ENCODE peak calls at places on chromosomes 13 and 19, in seven cellular contexts. One of them, this sample, is unnamed.
A peak's percentile ranks its signal among the peaks of the same experiment; 100 is the strongest.

GRCh38 chr13:46553521-46553885 is 533 bp downstream of the LRCH1 start:
- ATAC-seq in CD8-positive, alpha-beta T cell: no peak
- ATAC-seq in pancreas: peak; percentile 9
- ATAC-seq in heart left ventricle: peak; percentile 35
- ATAC-seq in left lung: peak; percentile 8
- ATAC-seq in foreskin keratinocyte: no peak
- ATAC-seq in PC-3: peak; percentile 4
- ATAC-seq in this sample: no peak

GRCh38 chr19:17136026-17136425 is 60.4 kb downstream of the MYO9B start:
- ATAC-seq in foreskin keratinocyte: peak; percentile 12
- ATAC-seq in CD8-positive, alpha-beta T cell: no peak
- ATAC-seq in pancreas: no peak
- ATAC-seq in heart left ventricle: no peak
- ATAC-seq in PC-3: no peak
- ATAC-seq in left lung: no peak
- ATAC-seq in this sample: no peak

GRCh38 chr19:58440556-58440955 is 603 bp upstream of the ZNF132 start:
- ATAC-seq in left lung: peak; percentile 1
- ATAC-seq in PC-3: no peak
- ATAC-seq in heart left ventricle: peak; percentile 6
- ATAC-seq in foreskin keratinocyte: no peak
- ATAC-seq in CD8-positive, alpha-beta T cell: no peak
- ATAC-seq in pancreas: no peak
- ATAC-seq in this sample: peak; percentile 4

GRCh38 chr13:78197231-78197630 is 278.6 kb upstream of the EDNRB start:
- ATAC-seq in foreskin keratinocyte: no peak
- ATAC-seq in heart left ventricle: no peak
- ATAC-seq in left lung: no peak
- ATAC-seq in CD8-positive, alpha-beta T cell: no peak
- ATAC-seq in pancreas: no peak
- ATAC-seq in PC-3: no peak
- ATAC-seq in this sample: no peak

GRCh38 chr19:24059572-24060295 is 27.3 kb upstream of the ZNF254 start:
- ATAC-seq in PC-3: no peak
- ATAC-seq in heart left ventricle: no peak
- ATAC-seq in CD8-positive, alpha-beta T cell: no peak
- ATAC-seq in pancreas: no peak
- ATAC-seq in left lung: no peak
- ATAC-seq in foreskin keratinocyte: no peak
- ATAC-seq in this sample: no peak

GRCh38 chr13:89688908-89689307 is 1658.6 kb upstream of the MIR17HG start:
- ATAC-seq in heart left ventricle: peak; percentile 45
- ATAC-seq in left lung: peak; percentile 73
- ATAC-seq in foreskin keratinocyte: no peak
- ATAC-seq in pancreas: no peak
- ATAC-seq in PC-3: no peak
- ATAC-seq in CD8-positive, alpha-beta T cell: no peak
- ATAC-seq in this sample: no peak

GRCh38 chr19:44767295-44768180 is 10.2 kb upstream of the CBLC start:
- ATAC-seq in left lung: no peak
- ATAC-seq in heart left ventricle: no peak
- ATAC-seq in foreskin keratinocyte: no peak
- ATAC-seq in PC-3: no peak
- ATAC-seq in pancreas: no peak
- ATAC-seq in CD8-positive, alpha-beta T cell: no peak
- ATAC-seq in this sample: no peak

GRCh38 chr19:2536461-2536860 is 60.5 kb downstream of the GADD45B start:
- ATAC-seq in heart left ventricle: no peak
- ATAC-seq in PC-3: no peak
- ATAC-seq in foreskin keratinocyte: no peak
- ATAC-seq in CD8-positive, alpha-beta T cell: no peak
- ATAC-seq in left lung: no peak
- ATAC-seq in pancreas: no peak
- ATAC-seq in this sample: no peak

GRCh38 chr19:29259153-29259552 is 46.2 kb upstream of the UQCRFS1 start:
- ATAC-seq in PC-3: no peak
- ATAC-seq in heart left ventricle: no peak
- ATAC-seq in left lung: no peak
- ATAC-seq in CD8-positive, alpha-beta T cell: no peak
- ATAC-seq in foreskin keratinocyte: no peak
- ATAC-seq in pancreas: no peak
- ATAC-seq in this sample: no peak

GRCh38 chr13:20495087-20496023 is 30.3 kb downstream of the CRYL1 start:
- ATAC-seq in heart left ventricle: peak; percentile 78
- ATAC-seq in pancreas: peak; percentile 82
- ATAC-seq in PC-3: peak; percentile 72
- ATAC-seq in left lung: peak; percentile 97
- ATAC-seq in CD8-positive, alpha-beta T cell: peak; percentile 98
- ATAC-seq in foreskin keratinocyte: peak; percentile 59
- ATAC-seq in this sample: peak; percentile 68

GRCh38 chr13:25881946-25882574 is 169.8 kb downstream of the SHISA2 start:
- ATAC-seq in PC-3: no peak
- ATAC-seq in CD8-positive, alpha-beta T cell: no peak
- ATAC-seq in pancreas: peak; percentile 53
- ATAC-seq in heart left ventricle: no peak
- ATAC-seq in left lung: peak; percentile 70
- ATAC-seq in foreskin keratinocyte: no peak
- ATAC-seq in this sample: no peak

DNA sequence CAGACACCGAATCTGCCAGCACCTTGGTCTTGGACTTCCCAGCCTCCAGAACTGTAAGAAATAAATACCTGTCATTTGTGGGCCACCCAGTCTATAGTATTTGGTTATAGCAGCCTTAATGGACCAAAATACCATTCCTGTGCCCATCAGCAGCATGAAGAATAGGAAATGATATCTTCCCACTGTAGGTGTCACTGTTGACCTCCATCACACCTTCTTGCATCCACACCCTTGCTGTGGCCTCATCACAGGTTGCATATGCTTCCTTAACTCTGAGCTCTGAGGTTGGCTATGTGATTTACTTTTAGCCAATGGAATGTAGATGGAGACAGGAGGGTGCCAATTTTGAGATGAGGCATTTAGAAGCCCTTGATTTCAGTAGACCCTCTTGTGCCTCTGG is 242.0 kb upstream of the TSHZ3 start:
- ATAC-seq in foreskin keratinocyte: no peak
- ATAC-seq in CD8-positive, alpha-beta T cell: no peak
- ATAC-seq in left lung: no peak
- ATAC-seq in pancreas: no peak
- ATAC-seq in PC-3: no peak
- ATAC-seq in heart left ventricle: no peak
- ATAC-seq in this sample: no peak
- TF ChIP-seq CTCF in foreskin keratinocyte: no peak
- TF ChIP-seq CTCF in CD8-positive, alpha-beta T cell: no peak
- TF ChIP-seq CTCF in left lung: no peak
- TF ChIP-seq CTCF in pancreas: no peak
- TF ChIP-seq CTCF in PC-3: no peak
- TF ChIP-seq CTCF in heart left ventricle: no peak
- TF ChIP-seq CTCF in this sample: no peak

DNA sequence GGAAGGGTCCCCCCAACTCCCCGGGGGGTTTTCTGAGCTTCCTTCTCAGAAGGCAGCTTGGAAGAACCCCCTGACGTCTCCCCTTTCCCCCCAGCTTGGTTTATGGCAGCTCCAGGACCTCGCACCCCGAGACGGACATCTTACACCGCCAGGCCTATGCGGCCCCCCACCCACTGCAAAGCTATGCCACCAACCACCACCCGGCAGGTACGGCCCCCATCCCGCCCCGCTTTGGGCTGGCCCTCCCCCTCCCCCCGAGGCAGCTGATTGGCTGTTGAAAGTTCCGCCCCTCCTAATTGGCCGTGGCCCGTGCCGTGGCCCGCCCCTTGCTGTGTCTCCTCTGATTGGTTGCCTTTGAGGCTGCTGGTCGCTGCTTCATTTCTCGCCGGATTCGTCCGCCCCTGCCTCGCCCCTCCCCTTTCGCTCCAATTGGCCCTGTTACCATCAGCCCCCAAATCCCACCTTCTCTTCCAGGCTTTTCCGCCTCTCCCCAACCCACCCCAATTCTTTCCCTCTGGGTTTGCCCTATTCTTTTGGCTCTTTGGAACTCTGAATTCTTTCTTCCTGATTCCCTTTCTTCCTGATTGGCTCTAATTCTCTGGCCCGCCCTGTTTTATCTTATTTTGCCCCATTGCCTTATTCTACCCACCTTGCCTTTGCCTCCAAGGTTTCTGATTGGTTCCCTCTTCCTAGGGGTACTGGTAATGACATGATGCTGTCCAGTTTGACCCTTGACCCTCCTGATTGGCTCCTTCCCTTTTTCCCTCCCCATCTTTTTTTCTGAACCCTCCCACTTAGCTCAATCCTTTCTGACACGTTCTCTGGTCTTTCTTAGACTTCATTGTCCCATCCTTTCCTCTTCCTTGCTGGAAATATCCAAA is 2.5 kb downstream of the PRR12 start:
- ATAC-seq in heart left ventricle: peak; percentile 70
- ATAC-seq in CD8-positive, alpha-beta T cell: peak; percentile 50
- ATAC-seq in PC-3: peak; percentile 50
- ATAC-seq in left lung: peak; percentile 64
- ATAC-seq in pancreas: peak; percentile 55
- ATAC-seq in foreskin keratinocyte: peak; percentile 51
- ATAC-seq in this sample: peak; percentile 84
- H3K27ac ChIP-seq in heart left ventricle: peak overlapping the region; percentile 95
- H3K27ac ChIP-seq in CD8-positive, alpha-beta T cell: peak overlapping the region; percentile 0
- H3K27ac ChIP-seq in PC-3: peak overlapping the region; percentile 87
- H3K27ac ChIP-seq in left lung: peak overlapping the region; percentile 88
- H3K27ac ChIP-seq in pancreas: peak overlapping the region; percentile 56
- H3K27ac ChIP-seq in foreskin keratinocyte: peak overlapping the region; percentile 55
- H3K27ac ChIP-seq in this sample: peak overlapping the region; percentile 92

GRCh38 chr19:8506402-8506957 is 4.0 kb upstream of the PRAM1 start:
- ATAC-seq in foreskin keratinocyte: peak; percentile 23
- ATAC-seq in CD8-positive, alpha-beta T cell: no peak
- ATAC-seq in left lung: peak; percentile 20
- ATAC-seq in PC-3: peak; percentile 61
- ATAC-seq in pancreas: peak; percentile 51
- ATAC-seq in heart left ventricle: no peak
- ATAC-seq in this sample: no peak
- TF ChIP-seq CTCF in foreskin keratinocyte: no peak
- TF ChIP-seq CTCF in CD8-positive, alpha-beta T cell: no peak
- TF ChIP-seq CTCF in left lung: no peak
- TF ChIP-seq CTCF in PC-3: peak; percentile 40
- TF ChIP-seq CTCF in pancreas: no peak
- TF ChIP-seq CTCF in heart left ventricle: peak; percentile 25
- TF ChIP-seq CTCF in this sample: no peak

GRCh38 chr13:28258401-28258800 is 120.1 kb downstream of the PAN3 start:
- ATAC-seq in PC-3: no peak
- ATAC-seq in pancreas: no peak
- ATAC-seq in CD8-positive, alpha-beta T cell: no peak
- ATAC-seq in left lung: no peak
- ATAC-seq in heart left ventricle: no peak
- ATAC-seq in foreskin keratinocyte: no peak
- ATAC-seq in this sample: no peak
- H3K27ac ChIP-seq in PC-3: no peak overlapping the region
- H3K27ac ChIP-seq in pancreas: peak overlapping the region; percentile 30
- H3K27ac ChIP-seq in CD8-positive, alpha-beta T cell: no peak overlapping the region
- H3K27ac ChIP-seq in left lung: no peak overlapping the region
- H3K27ac ChIP-seq in heart left ventricle: no peak overlapping the region
- H3K27ac ChIP-seq in foreskin keratinocyte: no peak overlapping the region
- H3K27ac ChIP-seq in this sample: no peak overlapping the region

GRCh38 chr13:91162180-91162579 is 185.3 kb upstream of the MIR17HG start:
- ATAC-seq in PC-3: no peak
- ATAC-seq in CD8-positive, alpha-beta T cell: no peak
- ATAC-seq in pancreas: no peak
- ATAC-seq in heart left ventricle: no peak
- ATAC-seq in left lung: no peak
- ATAC-seq in foreskin keratinocyte: no peak
- ATAC-seq in this sample: no peak
- TF ChIP-seq CTCF in PC-3: peak; percentile 26
- TF ChIP-seq CTCF in CD8-positive, alpha-beta T cell: no peak
- TF ChIP-seq CTCF in pancreas: no peak
- TF ChIP-seq CTCF in heart left ventricle: no peak
- TF ChIP-seq CTCF in left lung: no peak
- TF ChIP-seq CTCF in foreskin keratinocyte: no peak
- TF ChIP-seq CTCF in this sample: no peak

DNA sequence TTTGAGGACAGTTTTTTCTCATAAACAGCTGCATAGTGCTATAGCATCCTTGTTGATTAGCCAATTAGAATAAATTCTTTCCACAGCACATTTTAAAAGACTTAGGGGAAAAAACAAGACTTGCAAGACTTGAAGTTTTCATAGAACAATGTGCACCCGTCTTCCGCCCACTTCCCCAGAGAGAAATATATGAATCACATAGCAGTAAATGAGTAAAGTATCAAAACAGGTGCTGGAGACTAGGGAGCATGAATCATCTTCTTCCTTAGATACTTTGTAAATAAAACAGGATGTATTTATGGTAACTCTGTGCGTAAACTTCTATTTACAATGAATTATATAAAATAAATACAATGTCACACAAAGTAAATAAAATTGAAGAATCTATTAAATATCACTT is 75.1 kb downstream of the COL4A2 start:
- ATAC-seq in heart left ventricle: no peak
- ATAC-seq in CD8-positive, alpha-beta T cell: no peak
- ATAC-seq in foreskin keratinocyte: peak; percentile 92
- ATAC-seq in left lung: no peak
- ATAC-seq in PC-3: peak; percentile 72
- ATAC-seq in pancreas: no peak
- ATAC-seq in this sample: no peak
- H3K27ac ChIP-seq in heart left ventricle: no peak overlapping the region
- H3K27ac ChIP-seq in CD8-positive, alpha-beta T cell: no peak overlapping the region
- H3K27ac ChIP-seq in foreskin keratinocyte: peak overlapping the region; percentile 24
- H3K27ac ChIP-seq in left lung: no peak overlapping the region
- H3K27ac ChIP-seq in PC-3: peak overlapping the region; percentile 97
- H3K27ac ChIP-seq in pancreas: no peak overlapping the region
- H3K27ac ChIP-seq in this sample: peak overlapping the region; percentile 81

This sample was measured in gastroesophageal sphincter.